ENCODE peak calls at places on chromosome 19, in seven cellular contexts. L is breast epithelium, N is heart left ventricle, G is spleen, P is ovary, B is transverse colon, R is SJSA1. K is an unnamed sample.
A peak's percentile ranks its signal among the peaks of the same experiment; 100 is the strongest.

GRCh38 chr19:6577410-6578125 is 13.4 kb downstream of the CD70 start:
- DNase-seq in R (peak; percentile 52), L (no peak), N (no peak), B (peak; percentile 25), G (no peak), P (no peak), K (no peak)

GRCh38 chr19:54336893-54337857 is 1.8 kb downstream of the LILRA4 start:
- DNase-seq in G (no peak), N (no peak), B (no peak), R (no peak), P (no peak), L (no peak), K (no peak)

GRCh38 chr19:47628058-47628771 is 19.3 kb downstream of the BICRA start:
- DNase-seq in R (no peak), L (no peak), B (no peak), P (no peak), G (no peak), N (no peak), K (no peak)

GRCh38 chr19:45468159-45468651 is 409 bp downstream of the FOSB start:
- DNase-seq in L (no peak), P (peak; percentile 35), R (peak; percentile 40), G (peak; percentile 88), N (no peak), B (peak; percentile 48), K (no peak)

GRCh38 chr19:5045956-5046338 is 77.0 kb downstream of the KDM4B start:
- DNase-seq in N (no peak), R (no peak), L (no peak), B (no peak), G (no peak), P (no peak), K (no peak)

GRCh38 chr19:47486900-47487299 is 2.9 kb upstream of the KPTN start:
- DNase-seq in G (no peak), P (no peak), R (no peak), N (peak; percentile 13), B (no peak), L (no peak), K (no peak)

GRCh38 chr19:23460656-23461055 is 65.4 kb upstream of the ZNF91 start:
- DNase-seq in R (no peak), G (no peak), B (no peak), P (no peak), L (no peak), N (no peak), K (no peak)

GRCh38 chr19:47699360-47699917 is 13.8 kb upstream of the EHD2 start:
- DNase-seq in L (no peak), G (peak; percentile 85), P (no peak), B (peak; percentile 52), N (no peak), R (peak; percentile 48), K (no peak)

GRCh38 chr19:57830071-57830602 is at the start of gene ZNF587B:
- DNase-seq in L (peak; percentile 62), B (peak; percentile 64), P (peak; percentile 63), R (peak; percentile 11), G (peak; percentile 84), N (peak; percentile 72), K (peak; percentile 93)

GRCh38 chr19:461664-462551 is 1.1 kb upstream of the SHC2 start:
- DNase-seq in L (peak; percentile 31), B (peak; percentile 67), N (no peak), G (no peak), P (no peak), R (no peak), K (no peak)

GRCh38 chr19:18612051-18612771 is 459 bp upstream of the TMEM59L start:
- DNase-seq in G (no peak), P (no peak), B (no peak), R (no peak), L (no peak), N (no peak), K (no peak)

GRCh38 chr19:31408460-31409124 is 59.4 kb upstream of the TSHZ3 start:
- DNase-seq in L (no peak), G (no peak), P (no peak), B (no peak), N (peak; percentile 41), R (peak; percentile 68), K (peak; percentile 35)

GRCh38 chr19:54324071-54324470 is 11.1 kb upstream of the LILRA5 start:
- DNase-seq in L (no peak), N (no peak), G (no peak), B (no peak), R (no peak), P (no peak), K (no peak)

GRCh38 chr19:42254083-42254849 is 662 bp downstream of the ERF start:
- DNase-seq in R (peak; percentile 77), L (peak; percentile 76), N (peak; percentile 74), P (peak; percentile 79), G (peak; percentile 95), B (peak; percentile 84), K (no peak)
- H3K4me1 ChIP-seq in R (peaks cover 41% of the 10 kb centered on the region), L (peaks cover 28% of the 10 kb centered on the region), N (peaks cover 12% of the 10 kb centered on the region), P (peaks cover 21% of the 10 kb centered on the region), G (peaks cover 26% of the 10 kb centered on the region), B (peaks cover 44% of the 10 kb centered on the region), K (peaks cover 13% of the 10 kb centered on the region)

DNA sequence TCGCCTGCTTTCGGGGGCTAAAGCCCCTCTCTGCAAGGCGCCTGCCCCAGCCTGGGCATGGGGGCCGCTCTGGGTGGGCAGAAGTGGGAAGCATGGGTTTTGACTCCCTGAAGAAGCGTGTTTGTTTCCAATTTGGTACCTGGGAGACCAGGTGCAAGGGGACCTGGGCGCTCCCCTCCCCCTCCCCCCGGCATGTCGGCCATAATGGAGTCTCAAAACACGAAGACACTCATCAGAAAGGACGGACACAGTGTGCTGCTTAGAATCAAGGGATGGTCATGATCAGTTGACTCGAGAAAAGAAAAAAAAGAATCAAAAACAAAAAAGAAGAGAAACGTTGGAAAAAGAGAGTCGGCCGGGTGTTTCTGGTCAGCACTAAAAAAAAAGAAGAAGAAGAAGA is 76.8 kb downstream of the IER2 start:
- DNase-seq in L (no peak), P (no peak), N (no peak), B (no peak), G (no peak), R (no peak), K (no peak)
- H3K27me3 ChIP-seq in L (no peaks in the 10 kb centered on the region), P (no peaks in the 10 kb centered on the region), N (no peaks in the 10 kb centered on the region), B (peaks cover 33% of the 10 kb centered on the region), G (peaks cover 21% of the 10 kb centered on the region), R (peaks cover 18% of the 10 kb centered on the region), K (no peaks in the 10 kb centered on the region)

GRCh38 chr19:22261596-22261995 is 24.6 kb upstream of the ZNF729 start:
- DNase-seq in N (no peak), L (no peak), G (no peak), P (no peak), B (no peak), R (no peak), K (no peak)
- H3K9me3 ChIP-seq in N (no peaks in the 10 kb centered on the region), L (peaks cover 9% of the 10 kb centered on the region), G (peaks cover 4% of the 10 kb centered on the region), P (peaks cover 7% of the 10 kb centered on the region), B (no peaks in the 10 kb centered on the region), R (peaks cover 10% of the 10 kb centered on the region), K (peaks cover 18% of the 10 kb centered on the region)

GRCh38 chr19:2780284-2780683 is 2.8 kb downstream of the SGTA start:
- DNase-seq in P (no peak), B (no peak), G (no peak), R (no peak), N (no peak), L (no peak), K (no peak)
- H3K4me1 ChIP-seq in P (peaks cover 2% of the 10 kb centered on the region), B (peaks cover 34% of the 10 kb centered on the region), G (peaks cover 43% of the 10 kb centered on the region), R (peaks cover 16% of the 10 kb centered on the region), N (peaks cover 7% of the 10 kb centered on the region), L (no peaks in the 10 kb centered on the region), K (no peaks in the 10 kb centered on the region)

DNA sequence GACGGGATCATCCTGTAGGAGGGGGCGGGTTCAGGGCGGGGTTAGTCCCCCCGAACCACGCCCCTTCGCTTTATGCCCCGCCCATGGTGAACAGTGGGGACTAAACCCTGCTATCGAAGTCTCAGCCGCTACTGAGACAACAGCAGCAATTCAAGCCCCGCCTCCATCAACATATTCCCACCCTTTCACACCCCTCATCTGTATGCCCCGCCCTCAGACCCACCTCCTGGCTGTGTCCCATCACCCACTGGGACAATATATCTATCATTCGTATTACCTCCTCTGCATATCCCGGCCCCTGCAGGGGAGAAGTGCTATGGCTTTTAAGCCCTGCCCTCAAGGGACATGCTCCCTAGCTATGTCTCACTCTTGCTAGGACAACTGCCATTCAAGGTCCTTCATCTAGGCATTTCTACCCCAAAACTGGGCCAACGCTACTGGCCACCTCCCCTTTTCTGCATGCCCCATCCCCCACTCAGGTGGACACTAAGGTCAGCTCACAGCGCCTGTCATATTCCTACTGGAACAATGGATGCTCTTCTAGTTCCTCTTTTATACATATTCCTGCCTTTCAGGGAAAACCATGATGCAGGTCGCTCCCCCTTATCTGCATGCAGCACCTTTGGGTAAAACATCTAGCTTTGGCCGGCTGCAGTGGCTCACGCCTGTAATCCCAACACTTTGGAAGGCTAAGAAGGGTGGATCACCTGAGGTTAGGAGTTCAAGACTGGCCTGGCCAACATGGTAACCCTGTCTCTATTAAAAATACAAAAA is 11.9 kb downstream of the LRFN1 start:
- DNase-seq in B (no peak), N (no peak), G (peak; percentile 16), P (no peak), R (no peak), L (no peak), K (peak; percentile 72)
- H3K27me3 ChIP-seq in B (peaks cover 54% of the 10 kb centered on the region), N (peaks cover 35% of the 10 kb centered on the region), G (peaks cover 28% of the 10 kb centered on the region), P (no peaks in the 10 kb centered on the region), R (peaks cover 43% of the 10 kb centered on the region), L (no peaks in the 10 kb centered on the region), K (no peaks in the 10 kb centered on the region)

GRCh38 chr19:17058236-17058635 is 17.0 kb downstream of the HAUS8 start:
- DNase-seq in R (no peak), B (no peak), P (no peak), G (no peak), N (no peak), L (no peak), K (no peak)

GRCh38 chr19:17061691-17062090 is 13.6 kb downstream of the HAUS8 start:
- DNase-seq in L (no peak), N (no peak), G (no peak), B (peak; percentile 80), P (no peak), R (no peak), K (no peak)

GRCh38 chr19:17055636-17056035 is 19.6 kb downstream of the HAUS8 start:
- DNase-seq in L (no peak), P (no peak), G (no peak), B (no peak), N (no peak), R (no peak), K (no peak)

GRCh38 chr19:17063412-17063811 is 11.8 kb downstream of the HAUS8 start:
- DNase-seq in L (no peak), R (no peak), B (no peak), G (no peak), N (no peak), P (no peak), K (no peak)

DNA sequence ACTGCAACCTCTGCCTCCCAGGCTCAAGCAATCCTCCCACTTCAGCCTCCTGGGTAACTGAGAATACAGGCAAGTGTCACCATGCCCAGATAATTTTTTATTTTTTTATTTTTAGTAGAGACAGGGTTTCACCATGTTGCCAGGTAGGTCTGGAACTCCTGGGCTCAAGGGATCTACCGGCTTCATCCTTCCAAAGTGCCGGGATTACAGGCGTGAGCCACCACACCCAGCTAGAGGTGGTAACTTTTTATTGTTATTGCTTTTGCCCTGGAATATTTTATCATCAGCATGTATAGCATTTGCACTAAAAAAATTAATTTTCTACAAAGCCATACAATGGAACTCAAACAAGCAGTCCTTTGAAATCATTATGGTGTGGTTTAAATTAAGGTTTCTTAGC is 14.0 kb downstream of the HAUS8 start:
- DNase-seq in G (no peak), P (no peak), L (no peak), N (no peak), R (no peak), B (peak; percentile 58), K (no peak)
- H3K9me3 ChIP-seq in G (peaks cover 4% of the 10 kb centered on the region), P (peaks cover 8% of the 10 kb centered on the region), L (peaks cover 19% of the 10 kb centered on the region), N (peaks cover 5% of the 10 kb centered on the region), R (no peaks in the 10 kb centered on the region), B (no peaks in the 10 kb centered on the region), K (peaks cover 6% of the 10 kb centered on the region)

GRCh38 chr19:4013886-4014540 is 6.5 kb downstream of the PIAS4 start:
- DNase-seq in L (no peak), R (no peak), G (no peak), N (no peak), P (no peak), B (no peak), K (no peak)
- H3K4me1 ChIP-seq in L (peaks cover 8% of the 10 kb centered on the region), R (no peaks in the 10 kb centered on the region), G (peaks cover 24% of the 10 kb centered on the region), N (peaks cover 3% of the 10 kb centered on the region), P (peaks cover 21% of the 10 kb centered on the region), B (peaks cover 56% of the 10 kb centered on the region), K (peaks cover 2% of the 10 kb centered on the region)